ENCODE peak calls at places on chromosome 9, in ten cellular contexts. One of them, this sample, is unnamed.

GRCh38 chr9:132185164-132186009 is 23.5 kb downstream of the NTNG2 start:
- DNase-seq in dermis microvascular lymphatic vessel endothelial cell: no peak
- DNase-seq in stimulated activated CD8-positive, alpha-beta memory T cell treated with anti-CD3 and anti-CD28 coated beads, Interleukin-15, amount 100 ng/mL, for 24 hours: no peak
- DNase-seq in iPS-NIHi11: peak
- DNase-seq in activated naive CD4-positive, alpha-beta T cell: no peak
- DNase-seq in IMR-90: no peak
- DNase-seq in nucleus accumbens: no peak
- DNase-seq in memory B cell: no peak
- DNase-seq in activated CD4-positive, alpha-beta T cell treated with anti-CD3 and anti-CD28 coated beads for 1 hour: no peak
- DNase-seq in GM03348: no peak
- DNase-seq in this sample: no peak

GRCh38 chr9:97921959-97922905 is at the start of gene TRMO:
- DNase-seq in dermis microvascular lymphatic vessel endothelial cell: peak
- DNase-seq in stimulated activated CD8-positive, alpha-beta memory T cell treated with anti-CD3 and anti-CD28 coated beads, Interleukin-15, amount 100 ng/mL, for 24 hours: peak
- DNase-seq in iPS-NIHi11: peak
- DNase-seq in activated naive CD4-positive, alpha-beta T cell: peak
- DNase-seq in IMR-90: peak
- DNase-seq in nucleus accumbens: peak
- DNase-seq in memory B cell: peak
- DNase-seq in activated CD4-positive, alpha-beta T cell treated with anti-CD3 and anti-CD28 coated beads for 1 hour: peak
- DNase-seq in GM03348: peak
- DNase-seq in this sample: peak

GRCh38 chr9:21434202-21435014 is 5.8 kb upstream of the IFNA1 start:
- DNase-seq in dermis microvascular lymphatic vessel endothelial cell: peak
- DNase-seq in stimulated activated CD8-positive, alpha-beta memory T cell treated with anti-CD3 and anti-CD28 coated beads, Interleukin-15, amount 100 ng/mL, for 24 hours: no peak
- DNase-seq in iPS-NIHi11: peak
- DNase-seq in activated naive CD4-positive, alpha-beta T cell: no peak
- DNase-seq in IMR-90: peak
- DNase-seq in nucleus accumbens: peak
- DNase-seq in memory B cell: peak
- DNase-seq in activated CD4-positive, alpha-beta T cell treated with anti-CD3 and anti-CD28 coated beads for 1 hour: no peak
- DNase-seq in GM03348: peak
- DNase-seq in this sample: no peak

GRCh38 chr9:136318769-136319241 is 8.5 kb upstream of the GPSM1 start:
- DNase-seq in dermis microvascular lymphatic vessel endothelial cell: no peak
- DNase-seq in stimulated activated CD8-positive, alpha-beta memory T cell treated with anti-CD3 and anti-CD28 coated beads, Interleukin-15, amount 100 ng/mL, for 24 hours: no peak
- DNase-seq in iPS-NIHi11: no peak
- DNase-seq in activated naive CD4-positive, alpha-beta T cell: no peak
- DNase-seq in IMR-90: no peak
- DNase-seq in nucleus accumbens: no peak
- DNase-seq in memory B cell: no peak
- DNase-seq in activated CD4-positive, alpha-beta T cell treated with anti-CD3 and anti-CD28 coated beads for 1 hour: no peak
- DNase-seq in GM03348: no peak
- DNase-seq in this sample: no peak

GRCh38 chr9:13758876-13759275 is 479.4 kb upstream of the MPDZ start:
- DNase-seq in dermis microvascular lymphatic vessel endothelial cell: no peak
- DNase-seq in stimulated activated CD8-positive, alpha-beta memory T cell treated with anti-CD3 and anti-CD28 coated beads, Interleukin-15, amount 100 ng/mL, for 24 hours: no peak
- DNase-seq in iPS-NIHi11: no peak
- DNase-seq in activated naive CD4-positive, alpha-beta T cell: no peak
- DNase-seq in IMR-90: no peak
- DNase-seq in nucleus accumbens: no peak
- DNase-seq in memory B cell: no peak
- DNase-seq in activated CD4-positive, alpha-beta T cell treated with anti-CD3 and anti-CD28 coated beads for 1 hour: no peak
- DNase-seq in GM03348: no peak
- DNase-seq in this sample: no peak

GRCh38 chr9:85727500-85727899 is 14.3 kb downstream of the AGTPBP1 start:
- DNase-seq in dermis microvascular lymphatic vessel endothelial cell: no peak
- DNase-seq in stimulated activated CD8-positive, alpha-beta memory T cell treated with anti-CD3 and anti-CD28 coated beads, Interleukin-15, amount 100 ng/mL, for 24 hours: no peak
- DNase-seq in iPS-NIHi11: no peak
- DNase-seq in activated naive CD4-positive, alpha-beta T cell: no peak
- DNase-seq in IMR-90: no peak
- DNase-seq in nucleus accumbens: no peak
- DNase-seq in memory B cell: no peak
- DNase-seq in activated CD4-positive, alpha-beta T cell treated with anti-CD3 and anti-CD28 coated beads for 1 hour: no peak
- DNase-seq in GM03348: no peak
- DNase-seq in this sample: no peak

GRCh38 chr9:21709464-21710058 is 92.9 kb upstream of the MTAP start:
- DNase-seq in dermis microvascular lymphatic vessel endothelial cell: peak
- DNase-seq in stimulated activated CD8-positive, alpha-beta memory T cell treated with anti-CD3 and anti-CD28 coated beads, Interleukin-15, amount 100 ng/mL, for 24 hours: peak
- DNase-seq in iPS-NIHi11: peak
- DNase-seq in activated naive CD4-positive, alpha-beta T cell: peak
- DNase-seq in IMR-90: peak
- DNase-seq in nucleus accumbens: peak
- DNase-seq in memory B cell: peak
- DNase-seq in activated CD4-positive, alpha-beta T cell treated with anti-CD3 and anti-CD28 coated beads for 1 hour: no peak
- DNase-seq in GM03348: peak
- DNase-seq in this sample: no peak

GRCh38 chr9:93010696-93011095 is 47.8 kb upstream of the SUSD3 start:
- DNase-seq in dermis microvascular lymphatic vessel endothelial cell: no peak
- DNase-seq in stimulated activated CD8-positive, alpha-beta memory T cell treated with anti-CD3 and anti-CD28 coated beads, Interleukin-15, amount 100 ng/mL, for 24 hours: no peak
- DNase-seq in iPS-NIHi11: no peak
- DNase-seq in activated naive CD4-positive, alpha-beta T cell: no peak
- DNase-seq in IMR-90: no peak
- DNase-seq in nucleus accumbens: no peak
- DNase-seq in memory B cell: no peak
- DNase-seq in activated CD4-positive, alpha-beta T cell treated with anti-CD3 and anti-CD28 coated beads for 1 hour: no peak
- DNase-seq in GM03348: no peak
- DNase-seq in this sample: no peak

GRCh38 chr9:123423036-123423640 is 67.1 kb downstream of the CRB2 start:
- DNase-seq in dermis microvascular lymphatic vessel endothelial cell: no peak
- DNase-seq in stimulated activated CD8-positive, alpha-beta memory T cell treated with anti-CD3 and anti-CD28 coated beads, Interleukin-15, amount 100 ng/mL, for 24 hours: no peak
- DNase-seq in iPS-NIHi11: no peak
- DNase-seq in activated naive CD4-positive, alpha-beta T cell: no peak
- DNase-seq in IMR-90: no peak
- DNase-seq in nucleus accumbens: no peak
- DNase-seq in memory B cell: no peak
- DNase-seq in activated CD4-positive, alpha-beta T cell treated with anti-CD3 and anti-CD28 coated beads for 1 hour: no peak
- DNase-seq in GM03348: no peak
- DNase-seq in this sample: no peak

GRCh38 chr9:2809692-2810423 is 34.0 kb downstream of the PUM3 start:
- DNase-seq in dermis microvascular lymphatic vessel endothelial cell: peak
- DNase-seq in stimulated activated CD8-positive, alpha-beta memory T cell treated with anti-CD3 and anti-CD28 coated beads, Interleukin-15, amount 100 ng/mL, for 24 hours: no peak
- DNase-seq in iPS-NIHi11: peak
- DNase-seq in activated naive CD4-positive, alpha-beta T cell: no peak
- DNase-seq in IMR-90: peak
- DNase-seq in nucleus accumbens: no peak
- DNase-seq in memory B cell: no peak
- DNase-seq in activated CD4-positive, alpha-beta T cell treated with anti-CD3 and anti-CD28 coated beads for 1 hour: no peak
- DNase-seq in GM03348: peak
- DNase-seq in this sample: no peak

GRCh38 chr9:111728143-111728542 is 66.6 kb downstream of the SHOC1 start:
- DNase-seq in dermis microvascular lymphatic vessel endothelial cell: no peak
- DNase-seq in stimulated activated CD8-positive, alpha-beta memory T cell treated with anti-CD3 and anti-CD28 coated beads, Interleukin-15, amount 100 ng/mL, for 24 hours: no peak
- DNase-seq in iPS-NIHi11: no peak
- DNase-seq in activated naive CD4-positive, alpha-beta T cell: no peak
- DNase-seq in IMR-90: peak
- DNase-seq in nucleus accumbens: no peak
- DNase-seq in memory B cell: no peak
- DNase-seq in activated CD4-positive, alpha-beta T cell treated with anti-CD3 and anti-CD28 coated beads for 1 hour: no peak
- DNase-seq in GM03348: no peak
- DNase-seq in this sample: no peak

GRCh38 chr9:136270173-136270710 is 24.6 kb upstream of the QSOX2 start:
- DNase-seq in dermis microvascular lymphatic vessel endothelial cell: no peak
- DNase-seq in stimulated activated CD8-positive, alpha-beta memory T cell treated with anti-CD3 and anti-CD28 coated beads, Interleukin-15, amount 100 ng/mL, for 24 hours: no peak
- DNase-seq in iPS-NIHi11: no peak
- DNase-seq in activated naive CD4-positive, alpha-beta T cell: no peak
- DNase-seq in IMR-90: no peak
- DNase-seq in nucleus accumbens: no peak
- DNase-seq in memory B cell: no peak
- DNase-seq in activated CD4-positive, alpha-beta T cell treated with anti-CD3 and anti-CD28 coated beads for 1 hour: no peak
- DNase-seq in GM03348: no peak
- DNase-seq in this sample: no peak

GRCh38 chr9:135821116-135821515 is 86.2 kb downstream of the CAMSAP1 start:
- DNase-seq in dermis microvascular lymphatic vessel endothelial cell: no peak
- DNase-seq in stimulated activated CD8-positive, alpha-beta memory T cell treated with anti-CD3 and anti-CD28 coated beads, Interleukin-15, amount 100 ng/mL, for 24 hours: no peak
- DNase-seq in iPS-NIHi11: no peak
- DNase-seq in activated naive CD4-positive, alpha-beta T cell: no peak
- DNase-seq in IMR-90: no peak
- DNase-seq in nucleus accumbens: no peak
- DNase-seq in memory B cell: no peak
- DNase-seq in activated CD4-positive, alpha-beta T cell treated with anti-CD3 and anti-CD28 coated beads for 1 hour: peak
- DNase-seq in GM03348: no peak
- DNase-seq in this sample: no peak

GRCh38 chr9:26086396-26086795 is 408.2 kb upstream of the TUSC1 start:
- DNase-seq in dermis microvascular lymphatic vessel endothelial cell: no peak
- DNase-seq in stimulated activated CD8-positive, alpha-beta memory T cell treated with anti-CD3 and anti-CD28 coated beads, Interleukin-15, amount 100 ng/mL, for 24 hours: no peak
- DNase-seq in iPS-NIHi11: no peak
- DNase-seq in activated naive CD4-positive, alpha-beta T cell: no peak
- DNase-seq in IMR-90: no peak
- DNase-seq in nucleus accumbens: no peak
- DNase-seq in memory B cell: no peak
- DNase-seq in activated CD4-positive, alpha-beta T cell treated with anti-CD3 and anti-CD28 coated beads for 1 hour: no peak
- DNase-seq in GM03348: no peak
- DNase-seq in this sample: no peak

GRCh38 chr9:35714123-35714522 is 17.9 kb downstream of the TLN1 start:
- DNase-seq in dermis microvascular lymphatic vessel endothelial cell: no peak
- DNase-seq in stimulated activated CD8-positive, alpha-beta memory T cell treated with anti-CD3 and anti-CD28 coated beads, Interleukin-15, amount 100 ng/mL, for 24 hours: no peak
- DNase-seq in iPS-NIHi11: no peak
- DNase-seq in activated naive CD4-positive, alpha-beta T cell: no peak
- DNase-seq in IMR-90: no peak
- DNase-seq in nucleus accumbens: no peak
- DNase-seq in memory B cell: no peak
- DNase-seq in activated CD4-positive, alpha-beta T cell treated with anti-CD3 and anti-CD28 coated beads for 1 hour: no peak
- DNase-seq in GM03348: no peak
- DNase-seq in this sample: no peak

GRCh38 chr9:37617837-37618236 is 25.4 kb upstream of the TOMM5 start:
- DNase-seq in dermis microvascular lymphatic vessel endothelial cell: no peak
- DNase-seq in stimulated activated CD8-positive, alpha-beta memory T cell treated with anti-CD3 and anti-CD28 coated beads, Interleukin-15, amount 100 ng/mL, for 24 hours: no peak
- DNase-seq in iPS-NIHi11: peak
- DNase-seq in activated naive CD4-positive, alpha-beta T cell: no peak
- DNase-seq in IMR-90: peak
- DNase-seq in nucleus accumbens: no peak
- DNase-seq in memory B cell: no peak
- DNase-seq in activated CD4-positive, alpha-beta T cell treated with anti-CD3 and anti-CD28 coated beads for 1 hour: no peak
- DNase-seq in GM03348: peak
- DNase-seq in this sample: no peak

GRCh38 chr9:19057033-19057432 is 7.8 kb downstream of the RRAGA start:
- DNase-seq in dermis microvascular lymphatic vessel endothelial cell: no peak
- DNase-seq in stimulated activated CD8-positive, alpha-beta memory T cell treated with anti-CD3 and anti-CD28 coated beads, Interleukin-15, amount 100 ng/mL, for 24 hours: no peak
- DNase-seq in iPS-NIHi11: no peak
- DNase-seq in activated naive CD4-positive, alpha-beta T cell: no peak
- DNase-seq in IMR-90: no peak
- DNase-seq in nucleus accumbens: no peak
- DNase-seq in memory B cell: no peak
- DNase-seq in activated CD4-positive, alpha-beta T cell treated with anti-CD3 and anti-CD28 coated beads for 1 hour: no peak
- DNase-seq in GM03348: no peak
- DNase-seq in this sample: no peak

GRCh38 chr9:77951369-77951768 is 80.2 kb downstream of the GNAQ start:
- DNase-seq in dermis microvascular lymphatic vessel endothelial cell: no peak
- DNase-seq in stimulated activated CD8-positive, alpha-beta memory T cell treated with anti-CD3 and anti-CD28 coated beads, Interleukin-15, amount 100 ng/mL, for 24 hours: no peak
- DNase-seq in iPS-NIHi11: no peak
- DNase-seq in activated naive CD4-positive, alpha-beta T cell: no peak
- DNase-seq in IMR-90: no peak
- DNase-seq in nucleus accumbens: no peak
- DNase-seq in memory B cell: no peak
- DNase-seq in activated CD4-positive, alpha-beta T cell treated with anti-CD3 and anti-CD28 coated beads for 1 hour: no peak
- DNase-seq in GM03348: no peak
- DNase-seq in this sample: no peak

GRCh38 chr9:133960568-133961129 is 31.5 kb downstream of the VAV2 start:
- DNase-seq in dermis microvascular lymphatic vessel endothelial cell: no peak
- DNase-seq in stimulated activated CD8-positive, alpha-beta memory T cell treated with anti-CD3 and anti-CD28 coated beads, Interleukin-15, amount 100 ng/mL, for 24 hours: no peak
- DNase-seq in iPS-NIHi11: no peak
- DNase-seq in activated naive CD4-positive, alpha-beta T cell: no peak
- DNase-seq in IMR-90: no peak
- DNase-seq in nucleus accumbens: no peak
- DNase-seq in memory B cell: no peak
- DNase-seq in activated CD4-positive, alpha-beta T cell treated with anti-CD3 and anti-CD28 coated beads for 1 hour: no peak
- DNase-seq in GM03348: no peak
- DNase-seq in this sample: no peak

GRCh38 chr9:129938291-129938979 is 103.2 kb downstream of the USP20 start:
- DNase-seq in dermis microvascular lymphatic vessel endothelial cell: no peak
- DNase-seq in stimulated activated CD8-positive, alpha-beta memory T cell treated with anti-CD3 and anti-CD28 coated beads, Interleukin-15, amount 100 ng/mL, for 24 hours: no peak
- DNase-seq in iPS-NIHi11: peak
- DNase-seq in activated naive CD4-positive, alpha-beta T cell: no peak
- DNase-seq in IMR-90: peak
- DNase-seq in nucleus accumbens: no peak
- DNase-seq in memory B cell: no peak
- DNase-seq in activated CD4-positive, alpha-beta T cell treated with anti-CD3 and anti-CD28 coated beads for 1 hour: no peak
- DNase-seq in GM03348: peak
- DNase-seq in this sample: no peak

GRCh38 chr9:136943291-136944093 is 1.0 kb downstream of the FBXW5 start:
- DNase-seq in dermis microvascular lymphatic vessel endothelial cell: no peak
- DNase-seq in stimulated activated CD8-positive, alpha-beta memory T cell treated with anti-CD3 and anti-CD28 coated beads, Interleukin-15, amount 100 ng/mL, for 24 hours: no peak
- DNase-seq in iPS-NIHi11: peak
- DNase-seq in activated naive CD4-positive, alpha-beta T cell: no peak
- DNase-seq in IMR-90: no peak
- DNase-seq in nucleus accumbens: no peak
- DNase-seq in memory B cell: peak
- DNase-seq in activated CD4-positive, alpha-beta T cell treated with anti-CD3 and anti-CD28 coated beads for 1 hour: no peak
- DNase-seq in GM03348: no peak
- DNase-seq in this sample: peak

GRCh38 chr9:136808075-136808780 is 480 bp downstream of the RABL6 start:
- DNase-seq in dermis microvascular lymphatic vessel endothelial cell: no peak
- DNase-seq in stimulated activated CD8-positive, alpha-beta memory T cell treated with anti-CD3 and anti-CD28 coated beads, Interleukin-15, amount 100 ng/mL, for 24 hours: peak
- DNase-seq in iPS-NIHi11: peak
- DNase-seq in activated naive CD4-positive, alpha-beta T cell: no peak
- DNase-seq in IMR-90: no peak
- DNase-seq in nucleus accumbens: no peak
- DNase-seq in memory B cell: no peak
- DNase-seq in activated CD4-positive, alpha-beta T cell treated with anti-CD3 and anti-CD28 coated beads for 1 hour: peak
- DNase-seq in GM03348: peak
- DNase-seq in this sample: no peak

GRCh38 chr9:38434365-38434764 is 10.1 kb upstream of the IGFBPL1 start:
- DNase-seq in dermis microvascular lymphatic vessel endothelial cell: no peak
- DNase-seq in stimulated activated CD8-positive, alpha-beta memory T cell treated with anti-CD3 and anti-CD28 coated beads, Interleukin-15, amount 100 ng/mL, for 24 hours: no peak
- DNase-seq in iPS-NIHi11: no peak
- DNase-seq in activated naive CD4-positive, alpha-beta T cell: no peak
- DNase-seq in IMR-90: no peak
- DNase-seq in nucleus accumbens: no peak
- DNase-seq in memory B cell: no peak
- DNase-seq in activated CD4-positive, alpha-beta T cell treated with anti-CD3 and anti-CD28 coated beads for 1 hour: no peak
- DNase-seq in GM03348: no peak
- DNase-seq in this sample: no peak

GRCh38 chr9:4035809-4036208 is 264.1 kb downstream of the GLIS3 start:
- DNase-seq in dermis microvascular lymphatic vessel endothelial cell: no peak
- DNase-seq in stimulated activated CD8-positive, alpha-beta memory T cell treated with anti-CD3 and anti-CD28 coated beads, Interleukin-15, amount 100 ng/mL, for 24 hours: no peak
- DNase-seq in iPS-NIHi11: peak
- DNase-seq in activated naive CD4-positive, alpha-beta T cell: no peak
- DNase-seq in IMR-90: no peak
- DNase-seq in nucleus accumbens: no peak
- DNase-seq in memory B cell: no peak
- DNase-seq in activated CD4-positive, alpha-beta T cell treated with anti-CD3 and anti-CD28 coated beads for 1 hour: no peak
- DNase-seq in GM03348: no peak
- DNase-seq in this sample: no peak

GRCh38 chr9:132597073-132597775 is 14.8 kb downstream of the BARHL1 start:
- DNase-seq in dermis microvascular lymphatic vessel endothelial cell: peak
- DNase-seq in stimulated activated CD8-positive, alpha-beta memory T cell treated with anti-CD3 and anti-CD28 coated beads, Interleukin-15, amount 100 ng/mL, for 24 hours: no peak
- DNase-seq in iPS-NIHi11: no peak
- DNase-seq in activated naive CD4-positive, alpha-beta T cell: no peak
- DNase-seq in IMR-90: no peak
- DNase-seq in nucleus accumbens: peak
- DNase-seq in memory B cell: no peak
- DNase-seq in activated CD4-positive, alpha-beta T cell treated with anti-CD3 and anti-CD28 coated beads for 1 hour: no peak
- DNase-seq in GM03348: no peak
- DNase-seq in this sample: no peak

GRCh38 chr9:100281069-100281468 is 71.7 kb downstream of the TEX10 start:
- DNase-seq in dermis microvascular lymphatic vessel endothelial cell: no peak
- DNase-seq in stimulated activated CD8-positive, alpha-beta memory T cell treated with anti-CD3 and anti-CD28 coated beads, Interleukin-15, amount 100 ng/mL, for 24 hours: no peak
- DNase-seq in iPS-NIHi11: no peak
- DNase-seq in activated naive CD4-positive, alpha-beta T cell: no peak
- DNase-seq in IMR-90: no peak
- DNase-seq in nucleus accumbens: no peak
- DNase-seq in memory B cell: no peak
- DNase-seq in activated CD4-positive, alpha-beta T cell treated with anti-CD3 and anti-CD28 coated beads for 1 hour: no peak
- DNase-seq in GM03348: no peak
- DNase-seq in this sample: no peak

GRCh38 chr9:27292646-27293045 is 4.3 kb downstream of the EQTN start:
- DNase-seq in dermis microvascular lymphatic vessel endothelial cell: no peak
- DNase-seq in stimulated activated CD8-positive, alpha-beta memory T cell treated with anti-CD3 and anti-CD28 coated beads, Interleukin-15, amount 100 ng/mL, for 24 hours: no peak
- DNase-seq in iPS-NIHi11: no peak
- DNase-seq in activated naive CD4-positive, alpha-beta T cell: no peak
- DNase-seq in IMR-90: peak
- DNase-seq in nucleus accumbens: no peak
- DNase-seq in memory B cell: no peak
- DNase-seq in activated CD4-positive, alpha-beta T cell treated with anti-CD3 and anti-CD28 coated beads for 1 hour: no peak
- DNase-seq in GM03348: peak
- DNase-seq in this sample: no peak

GRCh38 chr9:98502976-98503325 is 205.8 kb downstream of the GABBR2 start:
- DNase-seq in dermis microvascular lymphatic vessel endothelial cell: no peak
- DNase-seq in stimulated activated CD8-positive, alpha-beta memory T cell treated with anti-CD3 and anti-CD28 coated beads, Interleukin-15, amount 100 ng/mL, for 24 hours: no peak
- DNase-seq in iPS-NIHi11: peak
- DNase-seq in activated naive CD4-positive, alpha-beta T cell: no peak
- DNase-seq in IMR-90: peak
- DNase-seq in nucleus accumbens: no peak
- DNase-seq in memory B cell: no peak
- DNase-seq in activated CD4-positive, alpha-beta T cell treated with anti-CD3 and anti-CD28 coated beads for 1 hour: no peak
- DNase-seq in GM03348: peak
- DNase-seq in this sample: no peak

This sample was measured in GM12892.